ENCODE peak calls at places on chromosomes 5 and 9, in nine cellular contexts. E, D, L, A, H, T, K, X and C are unnamed samples.
A peak's percentile ranks its signal among the peaks of the same experiment; 100 is the strongest.

GRCh38 chr9:95815153-95815552 is 60.3 kb upstream of the ERCC6L2 start:
- DNase-seq in X (no peak), K (no peak), D (no peak), E (no peak), L (peak; percentile 78), A (no peak), T (no peak), H (no peak), C (no peak)

GRCh38 chr9:135970128-135970815 is 9.1 kb upstream of the UBAC1 start:
- DNase-seq in X (no peak), D (no peak), L (no peak), T (no peak), H (no peak), A (no peak), K (no peak), E (no peak), C (no peak)

GRCh38 chr9:2158729-2159128 is 143.6 kb downstream of the SMARCA2 start:
- DNase-seq in X (no peak), L (no peak), D (no peak), E (no peak), T (no peak), A (no peak), H (no peak), K (no peak), C (no peak)

GRCh38 chr9:119412399-119412798 is 43.2 kb upstream of the BRINP1 start:
- DNase-seq in D (no peak), L (no peak), A (no peak), H (no peak), E (no peak), T (no peak), X (no peak), K (no peak), C (no peak)

GRCh38 chr5:91151947-91152346 is 231.2 kb downstream of the ARRDC3 start:
- DNase-seq in K (peak; percentile 74), D (no peak), L (peak; percentile 90), A (no peak), T (peak; percentile 62), H (no peak), E (no peak), X (peak; percentile 77), C (peak; percentile 25)

GRCh38 chr5:181189363-181189961 is 15.5 kb downstream of the TRIM7 start:
- DNase-seq in D (peak; percentile 40), K (no peak), E (no peak), H (no peak), L (peak; percentile 30), A (no peak), T (no peak), X (no peak), C (peak; percentile 45)

GRCh38 chr5:55636177-55636576 is 75.9 kb downstream of the SLC38A9 start:
- DNase-seq in H (no peak), X (no peak), K (peak; percentile 34), E (no peak), D (no peak), A (no peak), T (no peak), L (no peak), C (no peak)

GRCh38 chr5:61675015-61675692 is 343.1 kb downstream of the ZSWIM6 start:
- DNase-seq in K (no peak), X (no peak), D (no peak), L (no peak), H (no peak), T (no peak), E (peak; percentile 12), A (no peak), C (peak; percentile 42)

GRCh38 chr9:129322641-129323375 is 144.7 kb upstream of the IER5L start:
- DNase-seq in A (no peak), D (no peak), L (no peak), H (peak; percentile 47), X (no peak), T (no peak), K (no peak), E (no peak), C (no peak)

GRCh38 chr9:73719660-73720059 is 568.0 kb downstream of the ANXA1 start:
- DNase-seq in D (no peak), E (no peak), A (no peak), L (no peak), K (no peak), T (no peak), X (no peak), H (no peak), C (no peak)

GRCh38 chr9:92298036-92298435 is 4.5 kb upstream of the IARS1 start:
- DNase-seq in A (no peak), E (no peak), K (no peak), D (no peak), H (no peak), T (no peak), X (no peak), L (no peak), C (no peak)
- H3K36me3 ChIP-seq in A (peaks cover 62% of the 10 kb centered on the region), E (peaks cover 36% of the 10 kb centered on the region), K (no peaks in the 10 kb centered on the region), D (no peaks in the 10 kb centered on the region), H (peaks cover 18% of the 10 kb centered on the region), T (no peaks in the 10 kb centered on the region), X (peaks cover 55% of the 10 kb centered on the region), L (peaks cover 20% of the 10 kb centered on the region), C (peaks cover 58% of the 10 kb centered on the region)

DNA sequence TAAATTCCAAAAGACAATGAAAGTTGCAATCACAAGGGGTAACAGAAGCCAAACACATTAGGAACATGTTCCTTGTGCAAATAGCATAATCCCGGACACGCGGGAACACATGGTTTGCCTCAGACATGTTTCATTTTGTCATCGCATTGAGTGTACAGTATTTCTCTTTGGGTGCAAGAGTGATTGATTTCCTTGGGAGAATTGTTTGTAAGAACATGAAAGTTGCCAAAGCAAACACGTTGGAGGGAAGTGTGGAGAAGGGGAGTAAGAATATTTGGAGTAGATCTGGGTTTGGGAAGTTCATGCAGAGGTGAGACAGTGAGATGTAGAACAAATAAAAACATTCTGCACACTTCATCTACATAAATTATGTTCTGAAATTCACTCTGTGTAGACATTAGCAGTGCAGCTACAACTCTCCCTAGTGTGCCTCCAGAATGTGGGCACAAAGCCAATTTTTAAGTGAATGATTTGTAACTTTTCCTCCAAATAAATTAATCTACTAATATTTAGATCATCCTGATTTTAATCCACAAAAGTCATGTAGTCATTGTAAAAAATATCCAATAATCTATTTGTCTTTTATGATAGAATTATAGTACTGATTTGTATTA is 24.0 kb downstream of the FOXD1 start:
- DNase-seq in K (no peak), T (no peak), X (no peak), A (no peak), E (no peak), D (no peak), H (no peak), L (no peak), C (no peak)
- H3K27me3 ChIP-seq in K (no peaks in the 10 kb centered on the region), T (peaks cover 40% of the 10 kb centered on the region), X (peaks cover 64% of the 10 kb centered on the region), A (peaks cover 13% of the 10 kb centered on the region), E (no peaks in the 10 kb centered on the region), D (peaks cover 38% of the 10 kb centered on the region), H (peaks cover 55% of the 10 kb centered on the region), L (no peaks in the 10 kb centered on the region), C (peaks cover 88% of the 10 kb centered on the region)

DNA sequence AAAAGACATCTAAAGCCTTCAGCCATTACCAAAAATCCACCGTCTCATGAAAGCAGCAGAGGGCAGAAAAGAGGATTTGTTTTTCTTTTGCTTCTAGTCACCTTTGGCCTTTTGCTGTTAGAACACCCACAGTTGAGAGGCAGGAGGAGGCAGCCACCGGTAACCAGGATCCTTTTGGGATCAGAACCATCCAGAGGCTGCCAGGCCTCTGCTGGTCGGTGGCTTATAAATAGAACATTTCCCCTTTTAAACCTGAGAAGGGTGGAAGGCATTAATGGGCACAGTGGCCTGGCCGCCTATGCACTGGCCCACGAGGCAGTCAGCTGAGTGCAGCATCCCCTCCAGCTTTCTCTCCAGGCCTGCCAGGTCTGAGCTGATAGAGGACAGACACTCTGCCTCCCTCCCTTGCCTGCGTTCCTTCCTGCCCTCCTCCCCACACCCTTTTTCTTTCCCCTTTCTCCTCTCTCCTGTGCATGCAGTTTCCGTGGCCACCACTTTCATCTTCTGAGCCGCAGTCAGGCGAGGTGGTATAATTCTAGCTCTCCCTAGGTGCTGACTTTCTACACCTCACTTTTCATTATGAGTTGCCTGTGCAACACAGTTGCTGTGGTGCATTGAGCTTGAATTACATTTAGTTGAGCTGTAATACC is 253.4 kb downstream of the ARHGAP26 start:
- DNase-seq in T (no peak), K (peak; percentile 27), A (no peak), E (no peak), X (peak; percentile 80), D (peak; percentile 47), H (no peak), L (peak; percentile 68), C (peak; percentile 18)
- TF ChIP-seq POLR2A in T (no peak), K (no peak), A (no peak), E (no peak), X (no peak), D (no peak), H (no peak), L (no peak), C (no peak)

GRCh38 chr5:116472274-116472673 is 102.3 kb downstream of the SEMA6A start:
- DNase-seq in X (no peak), L (no peak), E (no peak), T (no peak), K (no peak), H (no peak), D (no peak), A (no peak), C (no peak)

GRCh38 chr5:116465411-116465810 is 109.2 kb downstream of the SEMA6A start:
- DNase-seq in K (no peak), L (no peak), D (no peak), H (no peak), A (no peak), T (no peak), X (no peak), E (no peak), C (no peak)

GRCh38 chr5:116468583-116468982 is 106.0 kb downstream of the SEMA6A start:
- DNase-seq in A (no peak), D (no peak), E (no peak), X (no peak), H (no peak), K (no peak), L (no peak), T (no peak), C (no peak)

GRCh38 chr5:116467444-116467843 is 107.2 kb downstream of the SEMA6A start:
- DNase-seq in L (no peak), H (no peak), X (no peak), K (no peak), A (no peak), D (no peak), E (no peak), T (no peak), C (no peak)

GRCh38 chr5:116466740-116467139 is 107.9 kb downstream of the SEMA6A start:
- DNase-seq in L (no peak), K (no peak), T (no peak), A (no peak), D (no peak), X (no peak), H (no peak), E (no peak), C (no peak)
- H3K36me3 ChIP-seq in L (no peaks in the 10 kb centered on the region), K (no peaks in the 10 kb centered on the region), T (no peaks in the 10 kb centered on the region), A (peaks cover 57% of the 10 kb centered on the region), D (no peaks in the 10 kb centered on the region), X (peaks cover 9% of the 10 kb centered on the region), H (no peaks in the 10 kb centered on the region), E (no peaks in the 10 kb centered on the region), C (peaks cover 30% of the 10 kb centered on the region)